ENCODE peak calls at places on chromosomes 1 and 21, in ten cellular contexts. I is endothelial cell, B is H9, C is B cell, Q is fibroblast of lung, G is HL-60, A is osteocyte, Y is DND-41, K is fibroblast of the aortic adventitia, X is mucosa of descending colon. F is an unnamed sample.

GRCh38 chr1:1170215-1170890 is 3.3 kb upstream of the TTLL10 start:
- DNase-seq in Q (no peak), I (no peak), X (peak), B (peak), A (no peak), Y (peak), C (no peak), G (no peak), K (no peak), F (no peak)

GRCh38 chr1:175005085-175005783 is 5.5 kb downstream of the CACYBP start:
- DNase-seq in Y (no peak), G (no peak), I (no peak), A (no peak), X (no peak), Q (peak), C (no peak), B (no peak), K (no peak), F (no peak)

GRCh38 chr1:27744556-27744955 is 18.8 kb downstream of the FAM76A start:
- DNase-seq in Y (no peak), B (no peak), G (no peak), X (no peak), C (no peak), I (no peak), A (no peak), Q (no peak), K (no peak), F (no peak)

GRCh38 chr1:67294836-67295622 is 12.6 kb upstream of the IL12RB2 start:
- DNase-seq in G (no peak), B (no peak), K (no peak), X (no peak), Y (no peak), A (no peak), C (no peak), Q (no peak), I (no peak), F (no peak)

GRCh38 chr1:47906009-47906432 is 91.2 kb downstream of the TRABD2B start:
- DNase-seq in G (no peak), Y (no peak), X (peak), Q (no peak), C (no peak), I (no peak), A (no peak), K (no peak), B (no peak), F (no peak)

GRCh38 chr1:32336963-32337675 is 1.1 kb upstream of the MARCKSL1 start:
- DNase-seq in C (peak), A (no peak), I (peak), Q (peak), X (no peak), B (no peak), Y (peak), G (peak), K (peak), F (no peak)

GRCh38 chr1:23555949-23556640 is 3.2 kb downstream of the ID3 start:
- DNase-seq in X (peak), I (peak), Q (peak), A (no peak), G (no peak), Y (no peak), K (peak), C (no peak), B (peak), F (no peak)

GRCh38 chr1:248822148-248823032 is 3.3 kb downstream of the SH3BP5L start:
- DNase-seq in B (no peak), G (no peak), I (peak), K (no peak), X (no peak), A (no peak), Y (peak), Q (peak), C (peak), F (no peak)

GRCh38 chr21:31554511-31555022 is 104.9 kb upstream of the SOD1 start:
- DNase-seq in B (peak), I (peak), Q (peak), Y (no peak), A (no peak), K (peak), G (no peak), X (no peak), C (no peak), F (no peak)

GRCh38 chr1:119882172-119883029 is 13.9 kb downstream of the ADAM30 start:
- DNase-seq in A (no peak), Y (no peak), K (peak), B (no peak), G (peak), C (no peak), I (no peak), Q (no peak), X (peak), F (no peak)

GRCh38 chr1:156707486-156708244 is 2.3 kb upstream of the CRABP2 start:
- DNase-seq in Y (no peak), X (no peak), Q (peak), A (no peak), I (no peak), G (no peak), C (no peak), K (peak), B (peak), F (no peak)

GRCh38 chr21:33308586-33309490 is 15.9 kb upstream of the IFNAR1 start:
- DNase-seq in B (no peak), C (peak), I (no peak), G (peak), X (peak), K (peak), Y (peak), A (no peak), Q (peak), F (no peak)

GRCh38 chr1:61086245-61086644 is 3.9 kb downstream of the NFIA start:
- DNase-seq in I (no peak), X (no peak), G (no peak), K (peak), C (no peak), A (no peak), B (no peak), Y (no peak), Q (no peak), F (no peak)

GRCh38 chr1:21539933-21540332 is 30.7 kb downstream of the ALPL start:
- DNase-seq in I (peak), G (peak), A (no peak), B (peak), C (no peak), Y (peak), Q (peak), X (peak), K (no peak), F (no peak)

GRCh38 chr1:102085896-102086295 is 89.2 kb upstream of the OLFM3 start:
- DNase-seq in I (no peak), C (no peak), K (no peak), Q (no peak), G (no peak), A (no peak), X (no peak), Y (no peak), B (no peak), F (no peak)

GRCh38 chr1:219041819-219042218 is 131.9 kb upstream of the LYPLAL1 start:
- DNase-seq in B (no peak), G (no peak), A (no peak), X (no peak), I (no peak), K (peak), Q (peak), Y (no peak), C (no peak), F (no peak)

GRCh38 chr21:16407403-16408279 is 677.9 kb downstream of the USP25 start:
- DNase-seq in G (no peak), Q (peak), B (no peak), K (peak), X (no peak), A (no peak), I (no peak), C (no peak), Y (no peak), F (no peak)
- TF ChIP-seq CTCF in G (no peak), Q (no peak), B (no peak), K (no peak), X (no peak), A (no peak), I (no peak), C (no peak), Y (no peak), F (no peak)

DNA sequence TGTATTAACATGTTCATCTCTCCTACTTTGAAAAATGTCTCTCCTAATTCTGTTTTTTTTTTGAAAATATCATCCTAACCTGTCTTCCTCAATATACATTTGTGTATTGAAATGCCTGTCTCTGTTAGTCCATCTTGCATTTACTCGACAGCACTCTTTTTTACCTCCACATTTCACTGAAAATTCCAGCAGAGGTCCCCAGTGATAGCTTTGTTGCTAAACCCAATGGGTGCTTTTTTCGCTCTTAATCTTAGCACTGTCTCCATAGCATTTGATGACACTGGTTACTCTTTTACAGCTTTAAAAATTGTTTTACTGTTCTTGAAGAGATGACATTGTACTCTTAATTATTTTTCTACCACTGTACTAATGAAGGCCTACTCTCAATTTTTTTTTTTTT is 10.8 kb downstream of the OSBPL9 start:
- DNase-seq in I (no peak), B (no peak), C (no peak), G (peak), Y (no peak), A (no peak), Q (peak), X (no peak), K (peak), F (no peak)
- TF ChIP-seq CTCF in I (no peak), B (peak), C (peak), G (peak), Y (peak), A (peak), Q (peak), X (no peak), K (peak), F (peak)

GRCh38 chr1:58722414-58722813 is 22.6 kb upstream of the MYSM1 start:
- DNase-seq in Q (peak), K (no peak), X (no peak), A (no peak), Y (no peak), B (no peak), G (no peak), C (no peak), I (no peak), F (no peak)

GRCh38 chr1:58726581-58726980 is 26.7 kb upstream of the MYSM1 start:
- DNase-seq in A (no peak), C (no peak), I (no peak), X (no peak), G (no peak), Y (no peak), B (no peak), Q (no peak), K (no peak), F (no peak)

GRCh38 chr1:58727363-58727762 is 27.5 kb upstream of the MYSM1 start:
- DNase-seq in C (no peak), B (no peak), I (no peak), Y (no peak), G (no peak), X (no peak), Q (peak), A (no peak), K (peak), F (no peak)

GRCh38 chr1:58722967-58723366 is 23.1 kb upstream of the MYSM1 start:
- DNase-seq in K (no peak), C (no peak), A (no peak), X (no peak), B (no peak), Q (no peak), Y (no peak), I (no peak), G (no peak), F (no peak)

DNA sequence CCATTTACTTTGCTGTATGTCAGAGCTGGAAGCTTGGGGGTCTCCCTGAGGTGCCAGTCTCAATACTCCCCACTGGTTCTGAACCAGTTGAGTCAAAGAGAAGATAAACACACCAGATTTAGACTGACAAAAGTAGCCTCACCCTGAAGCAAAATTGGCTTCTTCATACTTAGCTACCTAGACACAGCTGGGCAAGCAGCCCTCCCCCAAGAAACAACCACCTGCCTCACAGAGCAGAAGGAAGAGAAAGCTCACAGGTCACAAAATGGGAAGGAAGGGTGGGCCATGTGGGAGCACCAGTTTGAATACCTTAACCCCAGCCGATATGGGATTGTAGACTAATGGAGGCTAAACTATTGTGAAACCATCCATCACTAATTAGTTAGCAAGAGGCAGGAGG is 24.6 kb upstream of the MYSM1 start:
- DNase-seq in Q (no peak), K (no peak), A (no peak), I (no peak), C (no peak), Y (no peak), B (no peak), G (no peak), X (no peak), F (no peak)
- TF ChIP-seq CTCF in Q (no peak), K (no peak), A (no peak), I (no peak), C (no peak), Y (no peak), B (no peak), G (no peak), X (no peak), F (no peak)

DNA sequence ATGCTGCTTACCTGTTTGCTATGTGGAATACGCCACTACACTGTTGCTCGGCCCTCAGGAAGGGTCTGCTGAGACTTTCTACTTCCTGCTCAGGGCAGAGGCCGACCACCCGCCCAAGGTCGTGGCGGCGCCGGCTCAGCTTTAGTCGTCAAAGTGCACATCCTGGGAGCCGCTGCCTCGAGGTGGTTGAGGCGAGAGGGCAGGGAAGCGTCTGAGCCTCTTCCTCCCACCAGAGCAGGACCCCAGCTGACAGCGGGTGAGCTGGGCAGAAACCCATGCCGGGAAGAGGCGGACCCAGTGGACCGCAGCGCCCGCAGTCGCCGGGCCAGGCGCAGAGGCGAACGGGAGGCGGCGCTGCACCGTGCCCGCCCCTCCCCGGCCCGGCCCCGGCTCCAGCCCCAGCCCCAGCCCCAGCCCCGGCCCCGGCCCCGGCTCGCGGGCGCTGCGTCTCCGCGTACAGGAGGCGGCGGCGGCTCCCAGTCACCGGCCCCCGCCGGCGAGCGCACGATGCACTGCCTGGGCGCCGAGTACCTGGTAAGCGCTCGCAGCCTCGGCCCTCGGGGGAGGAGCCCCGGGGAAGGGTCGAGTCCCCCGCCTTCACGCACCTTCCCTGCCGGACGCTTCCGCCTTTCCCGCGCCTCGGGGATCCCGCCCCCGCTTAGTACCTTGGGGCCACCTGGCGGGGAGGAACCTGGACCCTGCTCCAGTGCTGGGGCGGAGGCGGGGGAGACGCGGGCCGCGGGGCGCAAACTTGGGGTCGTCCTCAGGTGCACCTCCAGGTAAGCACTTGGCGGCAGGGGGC is at the start of gene SLC44A3:
- DNase-seq in G (peak), A (no peak), K (peak), Y (no peak), X (peak), Q (peak), C (peak), I (peak), B (peak), F (peak)
- TF ChIP-seq CTCF in G (no peak), A (peak), K (peak), Y (no peak), X (peak), Q (no peak), C (no peak), I (no peak), B (peak), F (no peak)

GRCh38 chr21:16193758-16194606 is 464.2 kb downstream of the USP25 start:
- DNase-seq in I (peak), C (peak), Q (peak), X (peak), G (peak), A (peak), K (peak), B (peak), Y (peak), F (no peak)
- TF ChIP-seq CTCF in I (no peak), C (no peak), Q (peak), X (no peak), G (no peak), A (peak), K (peak), B (no peak), Y (peak), F (peak)

DNA sequence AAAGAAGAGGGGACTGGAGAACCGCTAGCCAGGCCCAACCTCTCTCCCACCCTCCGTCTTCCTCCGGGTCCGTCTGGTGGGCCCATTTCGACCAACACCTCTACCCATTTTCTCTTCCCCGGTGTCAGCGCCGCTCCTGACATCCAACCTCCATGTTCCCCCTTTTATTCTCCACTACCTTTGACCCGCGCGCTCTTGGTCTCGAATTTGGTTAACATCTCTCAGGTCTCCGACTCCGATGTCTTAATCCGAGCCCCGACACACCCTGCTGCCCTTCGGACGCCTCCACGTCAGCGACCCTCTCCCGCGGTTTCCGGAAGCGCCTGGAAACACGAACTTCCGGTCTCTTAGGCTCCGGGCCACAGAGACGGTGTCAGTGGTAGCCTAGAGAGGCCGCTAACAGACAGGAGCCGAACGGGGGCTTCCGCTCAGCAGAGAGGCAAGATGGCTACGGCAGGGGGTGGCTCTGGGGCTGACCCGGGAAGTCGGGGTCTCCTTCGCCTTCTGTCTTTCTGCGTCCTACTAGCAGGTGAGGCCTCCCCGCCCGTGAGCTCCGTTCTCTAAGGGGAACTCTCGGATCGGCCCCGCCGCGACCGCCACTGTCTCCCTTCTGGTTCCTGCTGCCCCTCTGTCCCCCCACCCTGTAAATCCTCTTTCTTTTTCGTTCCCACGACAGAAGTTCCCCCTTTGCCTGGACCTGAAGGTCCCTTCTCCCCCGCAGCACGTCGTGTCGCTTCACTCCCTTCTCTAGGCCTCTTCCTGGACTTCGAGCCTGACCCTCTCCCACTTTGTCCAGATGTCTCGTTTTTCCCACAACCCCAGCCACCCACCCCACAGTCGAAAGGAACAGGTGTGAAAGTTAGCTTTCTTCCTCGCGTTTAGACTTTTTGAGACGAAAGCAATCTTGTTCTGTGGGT is at the start of the genes COPA and NCSTN:
- DNase-seq in Q (peak), X (peak), Y (peak), K (peak), G (peak), B (peak), I (peak), A (peak), C (peak), F (peak)
- TF ChIP-seq CTCF in Q (no peak), X (no peak), Y (no peak), K (peak), G (no peak), B (no peak), I (no peak), A (no peak), C (no peak), F (no peak)

GRCh38 chr1:179589524-179589923 is 2.1 kb upstream of the TDRD5 start:
- DNase-seq in C (no peak), Q (no peak), A (no peak), I (no peak), B (no peak), G (no peak), X (no peak), K (no peak), Y (no peak), F (no peak)

GRCh38 chr1:179583869-179584268 is 7.8 kb upstream of the TDRD5 start:
- DNase-seq in K (no peak), C (no peak), B (no peak), G (no peak), I (no peak), Q (no peak), X (no peak), Y (no peak), A (no peak), F (no peak)

GRCh38 chr1:179587336-179587735 is 4.3 kb upstream of the TDRD5 start:
- DNase-seq in C (no peak), A (no peak), G (no peak), Q (no peak), B (no peak), K (no peak), X (no peak), I (no peak), Y (no peak), F (no peak)

GRCh38 chr1:179588425-179589024 is 3.1 kb upstream of the TDRD5 start:
- DNase-seq in I (no peak), B (no peak), C (no peak), A (no peak), Q (no peak), K (no peak), Y (no peak), X (no peak), G (no peak), F (no peak)

GRCh38 chr1:179586107-179586823 is 5.4 kb upstream of the TDRD5 start:
- DNase-seq in X (peak), B (peak), K (peak), A (no peak), C (no peak), G (peak), Y (no peak), I (peak), Q (peak), F (no peak)
- TF ChIP-seq CTCF in X (peak), B (peak), K (no peak), A (peak), C (no peak), G (no peak), Y (no peak), I (peak), Q (peak), F (no peak)

GRCh38 chr21:27569091-27569490 is 602.2 kb upstream of the ADAMTS5 start:
- DNase-seq in B (no peak), C (no peak), I (no peak), K (peak), Y (no peak), Q (peak), A (no peak), X (no peak), G (no peak), F (no peak)

GRCh38 chr21:27564684-27565280 is 597.9 kb upstream of the ADAMTS5 start:
- DNase-seq in I (peak), Y (peak), X (peak), G (peak), A (no peak), Q (peak), C (no peak), B (peak), K (peak), F (no peak)

GRCh38 chr21:27562303-27562702 is 595.4 kb upstream of the ADAMTS5 start:
- DNase-seq in I (no peak), G (no peak), Y (no peak), X (no peak), B (no peak), C (no peak), A (no peak), Q (no peak), K (peak), F (no peak)

GRCh38 chr21:27566521-27566920 is 599.6 kb upstream of the ADAMTS5 start:
- DNase-seq in B (no peak), I (no peak), G (no peak), A (no peak), X (no peak), Q (peak), K (no peak), C (no peak), Y (no peak), F (no peak)

DNA sequence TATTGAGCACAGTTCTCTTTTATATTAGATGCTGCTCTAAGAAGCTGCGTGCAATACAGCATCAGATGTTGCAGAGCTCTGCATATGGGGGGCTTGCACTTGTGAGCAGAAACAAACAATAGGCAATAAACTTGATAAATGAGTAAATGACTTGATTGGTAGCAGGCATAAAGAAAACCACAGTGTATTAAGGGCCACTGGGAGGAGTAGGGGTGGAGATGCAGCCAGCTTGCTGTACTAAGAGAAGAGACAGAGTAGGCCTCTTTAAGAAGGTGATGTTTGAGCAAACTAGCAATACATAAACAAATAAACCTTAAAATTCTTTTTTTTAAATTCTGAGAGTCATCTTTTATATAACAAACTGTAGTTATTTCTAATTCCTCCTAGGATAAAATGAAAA is 598.5 kb upstream of the ADAMTS5 start:
- DNase-seq in Y (no peak), I (no peak), Q (no peak), X (no peak), B (no peak), C (no peak), K (no peak), A (no peak), G (no peak), F (no peak)
- TF ChIP-seq CTCF in Y (no peak), I (no peak), Q (peak), X (no peak), B (no peak), C (no peak), K (no peak), A (no peak), G (no peak), F (no peak)